ENCODE peak calls at places on chromosomes 1 and 21, in eight cellular contexts. One of them, this sample, is unnamed.

GRCh38 chr1:2255420-2256369 is 27.6 kb downstream of the SKI start:
- DNase-seq in T47D: peak; percentile 46
- DNase-seq in DMS79 treated with DMSO at 0.1 percent for 48 hours: no peak
- DNase-seq in T1000: peak; percentile 55
- DNase-seq in activated T-cell treated with anti-CD3 and anti-CD28 coated beads, Interleukin-2, amount 50 U/mL, for 4 hours: peak; percentile 54
- DNase-seq in left cardiac atrium: no peak
- DNase-seq in mesothelial cell of epicardium: no peak
- DNase-seq in stimulated activated CD4-positive, alpha-beta T cell treated with anti-CD3 and anti-CD28 coated beads, Interleukin-15, amount 100 ng/mL, for 48 hours: peak; percentile 69
- DNase-seq in this sample: no peak

GRCh38 chr21:42230636-42231035 is 11.7 kb downstream of the ABCG1 start:
- DNase-seq in T47D: no peak
- DNase-seq in DMS79 treated with DMSO at 0.1 percent for 48 hours: no peak
- DNase-seq in T1000: no peak
- DNase-seq in activated T-cell treated with anti-CD3 and anti-CD28 coated beads, Interleukin-2, amount 50 U/mL, for 4 hours: no peak
- DNase-seq in left cardiac atrium: no peak
- DNase-seq in mesothelial cell of epicardium: no peak
- DNase-seq in stimulated activated CD4-positive, alpha-beta T cell treated with anti-CD3 and anti-CD28 coated beads, Interleukin-15, amount 100 ng/mL, for 48 hours: no peak
- DNase-seq in this sample: no peak

GRCh38 chr1:39102537-39103320 is 76.6 kb downstream of the NDUFS5 start:
- DNase-seq in T47D: peak; percentile 68
- DNase-seq in DMS79 treated with DMSO at 0.1 percent for 48 hours: peak; percentile 96
- DNase-seq in T1000: peak; percentile 30
- DNase-seq in activated T-cell treated with anti-CD3 and anti-CD28 coated beads, Interleukin-2, amount 50 U/mL, for 4 hours: no peak
- DNase-seq in left cardiac atrium: no peak
- DNase-seq in mesothelial cell of epicardium: no peak
- DNase-seq in stimulated activated CD4-positive, alpha-beta T cell treated with anti-CD3 and anti-CD28 coated beads, Interleukin-15, amount 100 ng/mL, for 48 hours: no peak
- DNase-seq in this sample: no peak

GRCh38 chr1:237590381-237590780 is 300.3 kb downstream of the ZP4 start:
- DNase-seq in T47D: no peak
- DNase-seq in DMS79 treated with DMSO at 0.1 percent for 48 hours: no peak
- DNase-seq in T1000: no peak
- DNase-seq in activated T-cell treated with anti-CD3 and anti-CD28 coated beads, Interleukin-2, amount 50 U/mL, for 4 hours: no peak
- DNase-seq in left cardiac atrium: no peak
- DNase-seq in mesothelial cell of epicardium: no peak
- DNase-seq in stimulated activated CD4-positive, alpha-beta T cell treated with anti-CD3 and anti-CD28 coated beads, Interleukin-15, amount 100 ng/mL, for 48 hours: no peak
- DNase-seq in this sample: no peak

GRCh38 chr21:29520146-29520545 is 221.4 kb downstream of the BACH1 start:
- DNase-seq in T47D: no peak
- DNase-seq in DMS79 treated with DMSO at 0.1 percent for 48 hours: no peak
- DNase-seq in T1000: no peak
- DNase-seq in activated T-cell treated with anti-CD3 and anti-CD28 coated beads, Interleukin-2, amount 50 U/mL, for 4 hours: no peak
- DNase-seq in left cardiac atrium: no peak
- DNase-seq in mesothelial cell of epicardium: no peak
- DNase-seq in stimulated activated CD4-positive, alpha-beta T cell treated with anti-CD3 and anti-CD28 coated beads, Interleukin-15, amount 100 ng/mL, for 48 hours: no peak
- DNase-seq in this sample: no peak

GRCh38 chr1:19700046-19700777 is 35.5 kb downstream of the HTR6 start:
- DNase-seq in T47D: no peak
- DNase-seq in DMS79 treated with DMSO at 0.1 percent for 48 hours: no peak
- DNase-seq in T1000: no peak
- DNase-seq in activated T-cell treated with anti-CD3 and anti-CD28 coated beads, Interleukin-2, amount 50 U/mL, for 4 hours: no peak
- DNase-seq in left cardiac atrium: no peak
- DNase-seq in mesothelial cell of epicardium: no peak
- DNase-seq in stimulated activated CD4-positive, alpha-beta T cell treated with anti-CD3 and anti-CD28 coated beads, Interleukin-15, amount 100 ng/mL, for 48 hours: no peak
- DNase-seq in this sample: no peak

GRCh38 chr1:83919872-83920271 is 79.1 kb downstream of the TTLL7 start:
- DNase-seq in T47D: no peak
- DNase-seq in DMS79 treated with DMSO at 0.1 percent for 48 hours: no peak
- DNase-seq in T1000: no peak
- DNase-seq in activated T-cell treated with anti-CD3 and anti-CD28 coated beads, Interleukin-2, amount 50 U/mL, for 4 hours: no peak
- DNase-seq in left cardiac atrium: no peak
- DNase-seq in mesothelial cell of epicardium: no peak
- DNase-seq in stimulated activated CD4-positive, alpha-beta T cell treated with anti-CD3 and anti-CD28 coated beads, Interleukin-15, amount 100 ng/mL, for 48 hours: no peak
- DNase-seq in this sample: no peak

GRCh38 chr1:246680696-246681127 is 43.5 kb upstream of the SCCPDH start:
- DNase-seq in T47D: no peak
- DNase-seq in DMS79 treated with DMSO at 0.1 percent for 48 hours: no peak
- DNase-seq in T1000: no peak
- DNase-seq in activated T-cell treated with anti-CD3 and anti-CD28 coated beads, Interleukin-2, amount 50 U/mL, for 4 hours: no peak
- DNase-seq in left cardiac atrium: no peak
- DNase-seq in mesothelial cell of epicardium: no peak
- DNase-seq in stimulated activated CD4-positive, alpha-beta T cell treated with anti-CD3 and anti-CD28 coated beads, Interleukin-15, amount 100 ng/mL, for 48 hours: no peak
- DNase-seq in this sample: no peak

GRCh38 chr1:1019122-1019999 is 559 bp upstream of the AGRN start:
- DNase-seq in T47D: peak; percentile 91
- DNase-seq in DMS79 treated with DMSO at 0.1 percent for 48 hours: peak; percentile 50
- DNase-seq in T1000: peak; percentile 84
- DNase-seq in activated T-cell treated with anti-CD3 and anti-CD28 coated beads, Interleukin-2, amount 50 U/mL, for 4 hours: peak; percentile 73
- DNase-seq in left cardiac atrium: peak; percentile 86
- DNase-seq in mesothelial cell of epicardium: peak; percentile 84
- DNase-seq in stimulated activated CD4-positive, alpha-beta T cell treated with anti-CD3 and anti-CD28 coated beads, Interleukin-15, amount 100 ng/mL, for 48 hours: peak; percentile 45
- DNase-seq in this sample: peak; percentile 81

GRCh38 chr1:223231011-223231572 is 88.0 kb upstream of the TLR5 start:
- DNase-seq in T47D: no peak
- DNase-seq in DMS79 treated with DMSO at 0.1 percent for 48 hours: no peak
- DNase-seq in T1000: no peak
- DNase-seq in activated T-cell treated with anti-CD3 and anti-CD28 coated beads, Interleukin-2, amount 50 U/mL, for 4 hours: no peak
- DNase-seq in left cardiac atrium: no peak
- DNase-seq in mesothelial cell of epicardium: no peak
- DNase-seq in stimulated activated CD4-positive, alpha-beta T cell treated with anti-CD3 and anti-CD28 coated beads, Interleukin-15, amount 100 ng/mL, for 48 hours: no peak
- DNase-seq in this sample: no peak

GRCh38 chr1:236451796-236452373 is 57.8 kb downstream of the EDARADD start:
- DNase-seq in T47D: peak; percentile 21
- DNase-seq in DMS79 treated with DMSO at 0.1 percent for 48 hours: no peak
- DNase-seq in T1000: no peak
- DNase-seq in activated T-cell treated with anti-CD3 and anti-CD28 coated beads, Interleukin-2, amount 50 U/mL, for 4 hours: peak; percentile 11
- DNase-seq in left cardiac atrium: no peak
- DNase-seq in mesothelial cell of epicardium: no peak
- DNase-seq in stimulated activated CD4-positive, alpha-beta T cell treated with anti-CD3 and anti-CD28 coated beads, Interleukin-15, amount 100 ng/mL, for 48 hours: peak; percentile 15
- DNase-seq in this sample: no peak